ENCODE peak calls at places on chromosome 18, in nine cellular contexts. Y is astrocyte of the spinal cord, N is cardiac fibroblast, K is uterus, G is body of pancreas, X is prostate gland, L is fibroblast of villous mesenchyme, R is DND-41, D is choroid plexus epithelial cell. S is an unnamed sample.
A peak's percentile ranks its signal among the peaks of the same experiment; 100 is the strongest.

GRCh38 chr18:41966943-41967342 is 11.9 kb downstream of the PIK3C3 start:
- DNase-seq in R (no peak), D (peak; percentile 73), K (no peak), L (no peak), G (no peak), N (no peak), X (no peak), Y (no peak), S (no peak)

GRCh38 chr18:46546111-46546640 is 110.8 kb downstream of the LOXHD1 start:
- DNase-seq in G (no peak), X (no peak), L (no peak), K (no peak), N (no peak), D (no peak), R (no peak), Y (no peak), S (no peak)

GRCh38 chr18:55634545-55634944 is 46.6 kb upstream of the TCF4 start:
- DNase-seq in L (peak; percentile 91), D (peak; percentile 78), G (no peak), X (no peak), K (no peak), R (no peak), Y (peak; percentile 64), N (peak; percentile 88), S (peak; percentile 88)

GRCh38 chr18:9506046-9506792 is 30.9 kb downstream of the RALBP1 start:
- DNase-seq in L (no peak), Y (peak; percentile 51), G (peak; percentile 26), N (no peak), D (peak; percentile 50), X (peak; percentile 11), K (no peak), R (no peak), S (peak; percentile 20)

GRCh38 chr18:10122116-10122515 is 208.3 kb downstream of the VAPA start:
- DNase-seq in G (no peak), Y (peak; percentile 79), N (peak; percentile 22), D (peak; percentile 91), L (peak; percentile 94), R (no peak), X (no peak), K (no peak), S (peak; percentile 66)

GRCh38 chr18:48996901-48997463 is 46.2 kb upstream of the SMAD7 start:
- DNase-seq in K (no peak), G (no peak), X (no peak), Y (peak; percentile 93), R (peak; percentile 29), D (peak; percentile 93), L (peak; percentile 95), N (peak; percentile 76), S (peak; percentile 59)

GRCh38 chr18:23614413-23614812 is 28.1 kb upstream of the NPC1 start:
- DNase-seq in R (no peak), Y (no peak), X (no peak), N (no peak), D (no peak), G (no peak), K (no peak), L (no peak), S (no peak)

GRCh38 chr18:72542993-72543361 is 1.2 kb downstream of the CBLN2 start:
- DNase-seq in K (no peak), X (no peak), D (no peak), L (no peak), R (no peak), Y (peak; percentile 22), G (no peak), N (peak; percentile 1), S (peak; percentile 1)

GRCh38 chr18:50709215-50709614 is 110.6 kb downstream of the MRO start:
- DNase-seq in L (no peak), Y (no peak), G (no peak), X (no peak), N (no peak), D (no peak), R (no peak), K (no peak), S (no peak)

GRCh38 chr18:4292696-4293095 is 162.4 kb downstream of the DLGAP1 start:
- DNase-seq in G (no peak), Y (no peak), D (no peak), L (no peak), N (no peak), R (no peak), X (no peak), K (no peak), S (no peak)

GRCh38 chr18:55286257-55286825 is 301.7 kb downstream of the TCF4 start:
- DNase-seq in X (no peak), G (no peak), R (no peak), D (no peak), Y (no peak), K (no peak), N (no peak), L (no peak), S (peak; percentile 61)

GRCh38 chr18:78074400-78075020 is 824.9 kb downstream of the GALR1 start:
- DNase-seq in D (no peak), X (no peak), L (no peak), G (no peak), K (no peak), Y (no peak), N (no peak), R (no peak), S (no peak)
- H3K4me3 ChIP-seq in D (no peak overlapping the region), X (no peak overlapping the region), L (no peak overlapping the region), G (no peak overlapping the region), K (no peak overlapping the region), Y (no peak overlapping the region), N (no peak overlapping the region), R (no peak overlapping the region), S (no peak overlapping the region)

DNA sequence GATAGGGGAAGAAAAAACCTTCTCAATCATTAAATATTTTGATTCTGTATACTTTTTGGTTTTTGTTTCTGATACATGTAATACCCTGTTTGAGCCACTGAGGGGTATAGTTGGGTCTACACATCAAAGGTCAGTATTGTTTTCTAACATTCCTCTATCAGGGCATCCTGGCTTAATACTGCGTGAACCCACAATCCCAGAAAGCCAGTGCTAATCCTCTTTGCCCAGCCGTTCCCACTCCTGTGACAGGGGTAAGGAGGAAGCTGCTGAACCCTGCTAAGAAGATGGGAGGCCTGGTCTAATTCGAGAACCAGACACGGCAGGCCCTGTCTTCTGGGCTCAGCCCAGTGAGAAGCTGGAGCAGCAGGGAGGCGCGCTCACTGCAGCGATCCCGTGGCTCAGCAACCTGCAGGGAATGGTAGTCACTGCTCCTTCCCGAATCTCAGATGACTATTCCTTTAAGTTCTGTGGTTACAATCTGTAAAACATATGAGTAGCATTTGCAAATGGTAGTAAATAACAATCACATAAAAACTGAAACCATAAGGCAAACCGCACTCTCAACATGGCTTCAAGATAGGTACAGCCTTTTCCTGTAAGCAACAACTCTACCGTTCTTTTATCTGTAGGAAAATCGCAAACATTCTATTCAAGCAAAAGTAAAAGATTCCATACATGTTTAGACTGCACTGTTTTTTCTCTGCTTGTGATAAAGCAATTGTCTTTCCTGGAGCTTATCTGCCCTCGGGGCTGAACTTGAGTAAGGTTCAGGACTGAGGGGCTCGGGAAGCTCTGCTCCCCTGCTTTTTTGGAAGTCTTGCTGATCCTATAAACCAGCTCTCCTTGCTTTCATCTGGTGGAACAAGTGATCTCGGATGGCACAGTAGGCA is 87.0 kb downstream of the EPB41L3 start:
- DNase-seq in N (peak; percentile 69), Y (peak; percentile 73), X (no peak), L (no peak), K (no peak), R (no peak), G (no peak), D (peak; percentile 84), S (no peak)
- TF ChIP-seq CTCF in N (peak; percentile 27), Y (peak; percentile 47), X (peak; percentile 31), L (peak; percentile 8), K (peak; percentile 25), R (peak; percentile 18), G (no peak), D (peak; percentile 59), S (no peak)

GRCh38 chr18:59270689-59271257 is 2.5 kb downstream of the RAX start:
- DNase-seq in K (no peak), D (no peak), N (no peak), X (no peak), G (no peak), L (no peak), Y (no peak), R (no peak), S (no peak)

GRCh38 chr18:59273936-59274928 is 978 bp upstream of the RAX start:
- DNase-seq in X (no peak), K (no peak), L (no peak), N (no peak), G (no peak), Y (no peak), D (no peak), R (no peak), S (no peak)

GRCh38 chr18:59272971-59273935 is at the start of gene RAX:
- DNase-seq in R (no peak), X (no peak), G (no peak), Y (no peak), L (peak; percentile 11), K (no peak), N (no peak), D (peak; percentile 7), S (no peak)

GRCh38 chr18:59271606-59272220 is 1.5 kb downstream of the RAX start:
- DNase-seq in Y (no peak), R (no peak), L (no peak), K (no peak), D (no peak), X (no peak), G (no peak), N (no peak), S (no peak)

DNA sequence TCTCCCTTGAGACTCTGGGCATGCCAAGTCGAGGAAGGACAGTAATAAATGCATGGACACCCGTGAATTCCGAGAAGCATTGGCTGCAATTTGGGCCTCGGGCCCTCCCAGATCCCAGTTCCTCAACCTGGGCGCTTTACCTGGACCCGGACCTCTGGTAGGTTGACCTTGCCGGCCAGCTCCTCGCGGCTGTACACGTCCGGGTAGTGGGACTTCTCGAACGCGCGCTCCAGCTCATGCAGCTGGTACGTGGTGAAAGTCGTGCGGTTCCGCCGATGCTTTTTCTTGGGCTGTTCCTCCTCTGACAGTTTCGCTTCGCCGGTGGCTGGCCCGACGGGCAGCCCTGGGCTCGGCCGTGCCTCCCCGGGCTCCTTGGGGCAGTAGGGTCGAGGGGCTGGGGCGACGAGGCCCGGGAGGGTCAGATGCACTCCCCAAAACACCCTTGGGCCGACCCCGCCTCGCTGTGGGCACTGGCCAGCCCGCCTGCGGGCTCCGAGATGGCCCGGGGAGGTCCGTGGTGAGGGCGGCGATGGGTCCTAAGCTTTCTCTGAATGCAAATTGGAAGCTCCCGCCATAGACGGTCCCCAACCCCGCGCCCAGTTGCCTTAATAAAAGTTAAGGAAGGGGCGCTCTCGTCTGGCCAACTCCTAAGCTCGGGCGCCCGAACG is 899 bp downstream of the RAX start:
- DNase-seq in D (peak; percentile 6), R (no peak), G (no peak), X (no peak), K (no peak), N (no peak), L (no peak), Y (no peak), S (no peak)
- H3K4me3 ChIP-seq in D (no peak overlapping the region), R (no peak overlapping the region), G (no peak overlapping the region), X (peak overlapping the region; percentile 12), K (no peak overlapping the region), N (peak overlapping the region; percentile 11), L (no peak overlapping the region), Y (no peak overlapping the region), S (no peak overlapping the region)

GRCh38 chr18:1917141-1917540 is 654.2 kb downstream of the METTL4 start:
- DNase-seq in R (no peak), Y (no peak), G (no peak), N (no peak), D (no peak), K (no peak), L (no peak), X (no peak), S (no peak)

GRCh38 chr18:1917546-1917945 is 653.8 kb downstream of the METTL4 start:
- DNase-seq in Y (no peak), D (no peak), G (no peak), K (no peak), L (no peak), N (no peak), X (no peak), R (no peak), S (no peak)

GRCh38 chr18:1914489-1914888 is 656.8 kb downstream of the METTL4 start:
- DNase-seq in D (peak; percentile 33), G (no peak), X (no peak), N (peak; percentile 16), Y (peak; percentile 15), R (no peak), K (no peak), L (no peak), S (peak; percentile 69)
- TF ChIP-seq CTCF in D (peak; percentile 48), G (no peak), X (no peak), N (peak; percentile 19), Y (peak; percentile 35), R (peak; percentile 55), K (no peak), L (peak; percentile 5), S (peak; percentile 79)